ENCODE peak calls at places on chromosomes 16 and 17, in four cellular contexts. One of them, this sample, is unnamed.

GRCh38 chr17:15999974-16000827 is 577 bp downstream of the TTC19 start:
- DNase-seq in A549: peak; percentile 48
- DNase-seq in adrenal gland: no peak
- DNase-seq in transverse colon: no peak
- DNase-seq in this sample: no peak

GRCh38 chr17:43676471-43676870 is 14.7 kb upstream of the MEOX1 start:
- DNase-seq in A549: no peak
- DNase-seq in adrenal gland: no peak
- DNase-seq in transverse colon: no peak
- DNase-seq in this sample: no peak

GRCh38 chr17:68461589-68461988 is 4.3 kb upstream of the WIPI1 start:
- DNase-seq in A549: no peak
- DNase-seq in adrenal gland: no peak
- DNase-seq in transverse colon: peak; percentile 38
- DNase-seq in this sample: no peak

GRCh38 chr17:73591278-73592078 is 52.8 kb downstream of the SDK2 start:
- DNase-seq in A549: no peak
- DNase-seq in adrenal gland: no peak
- DNase-seq in transverse colon: peak; percentile 21
- DNase-seq in this sample: no peak

GRCh38 chr16:85851034-85851780 is 47.8 kb upstream of the IRF8 start:
- DNase-seq in A549: no peak
- DNase-seq in adrenal gland: no peak
- DNase-seq in transverse colon: no peak
- DNase-seq in this sample: no peak

GRCh38 chr17:42519546-42520444 is 16.2 kb upstream of the NAGLU start:
- DNase-seq in A549: peak; percentile 95
- DNase-seq in adrenal gland: peak; percentile 90
- DNase-seq in transverse colon: peak; percentile 85
- DNase-seq in this sample: peak; percentile 95

GRCh38 chr16:23064642-23065041 is 84.6 kb downstream of the USP31 start:
- DNase-seq in A549: no peak
- DNase-seq in adrenal gland: no peak
- DNase-seq in transverse colon: no peak
- DNase-seq in this sample: no peak

GRCh38 chr17:78839762-78840529 is 668 bp downstream of the USP36 start:
- DNase-seq in A549: peak; percentile 58
- DNase-seq in adrenal gland: peak; percentile 65
- DNase-seq in transverse colon: peak; percentile 60
- DNase-seq in this sample: no peak

GRCh38 chr17:30000001-30000754 is 58.7 kb downstream of the EFCAB5 start:
- DNase-seq in A549: peak; percentile 27
- DNase-seq in adrenal gland: no peak
- DNase-seq in transverse colon: no peak
- DNase-seq in this sample: no peak

GRCh38 chr17:16419074-16419928 is 3.9 kb downstream of the TRPV2 start:
- DNase-seq in A549: peak; percentile 58
- DNase-seq in adrenal gland: peak; percentile 62
- DNase-seq in transverse colon: no peak
- DNase-seq in this sample: no peak

GRCh38 chr17:74803388-74803930 is 27.3 kb upstream of the NAT9 start:
- DNase-seq in A549: no peak
- DNase-seq in adrenal gland: no peak
- DNase-seq in transverse colon: no peak
- DNase-seq in this sample: no peak

GRCh38 chr17:15513058-15513858 is 45.8 kb upstream of the CDRT4 start:
- DNase-seq in A549: no peak
- DNase-seq in adrenal gland: no peak
- DNase-seq in transverse colon: no peak
- DNase-seq in this sample: no peak

GRCh38 chr16:77975942-77976341 is 46.4 kb upstream of the CLEC3A start:
- DNase-seq in A549: no peak
- DNase-seq in adrenal gland: no peak
- DNase-seq in transverse colon: no peak
- DNase-seq in this sample: no peak

GRCh38 chr17:83183150-83183820 is 103.9 kb downstream of the METRNL start:
- DNase-seq in A549: no peak
- DNase-seq in adrenal gland: peak; percentile 11
- DNase-seq in transverse colon: no peak
- DNase-seq in this sample: peak; percentile 14

GRCh38 chr16:916400-916799 is 54.4 kb downstream of the LMF1 start:
- DNase-seq in A549: no peak
- DNase-seq in adrenal gland: no peak
- DNase-seq in transverse colon: no peak
- DNase-seq in this sample: no peak

GRCh38 chr17:38676706-38677504 is 2.1 kb upstream of the EPOP start:
- DNase-seq in A549: peak; percentile 92
- DNase-seq in adrenal gland: peak; percentile 88
- DNase-seq in transverse colon: peak; percentile 87
- DNase-seq in this sample: peak; percentile 80

GRCh38 chr17:16442594-16443389 is 27.4 kb downstream of the TRPV2 start:
- DNase-seq in A549: no peak
- DNase-seq in adrenal gland: no peak
- DNase-seq in transverse colon: no peak
- DNase-seq in this sample: no peak

GRCh38 chr16:67782567-67783352 is 23.6 kb downstream of the RANBP10 start:
- DNase-seq in A549: no peak
- DNase-seq in adrenal gland: no peak
- DNase-seq in transverse colon: no peak
- DNase-seq in this sample: no peak

GRCh38 chr16:83356266-83356665 is 451.5 kb upstream of the HSBP1 start:
- DNase-seq in A549: peak; percentile 55
- DNase-seq in adrenal gland: no peak
- DNase-seq in transverse colon: no peak
- DNase-seq in this sample: no peak

GRCh38 chr17:39221572-39221971 is 4.2 kb downstream of the STAC2 start:
- DNase-seq in A549: no peak
- DNase-seq in adrenal gland: no peak
- DNase-seq in transverse colon: no peak
- DNase-seq in this sample: no peak

GRCh38 chr16:4494746-4495490 is 18.7 kb downstream of the HMOX2 start:
- DNase-seq in A549: peak; percentile 62
- DNase-seq in adrenal gland: no peak
- DNase-seq in transverse colon: no peak
- DNase-seq in this sample: no peak

GRCh38 chr17:65896889-65897288 is 295.0 kb downstream of the CEP112 start:
- DNase-seq in A549: no peak
- DNase-seq in adrenal gland: no peak
- DNase-seq in transverse colon: no peak
- DNase-seq in this sample: no peak

GRCh38 chr17:14086189-14086588 is 16.9 kb downstream of the COX10 start:
- DNase-seq in A549: no peak
- DNase-seq in adrenal gland: no peak
- DNase-seq in transverse colon: no peak
- DNase-seq in this sample: no peak

GRCh38 chr17:38867179-38867994 is 2.5 kb upstream of the LASP1 start:
- DNase-seq in A549: peak; percentile 87
- DNase-seq in adrenal gland: peak; percentile 67
- DNase-seq in transverse colon: peak; percentile 57
- DNase-seq in this sample: no peak

GRCh38 chr17:40399185-40399584 is 18.5 kb downstream of the TOP2A start:
- DNase-seq in A549: peak; percentile 78
- DNase-seq in adrenal gland: no peak
- DNase-seq in transverse colon: no peak
- DNase-seq in this sample: no peak

GRCh38 chr16:87033541-87034300 is 283.5 kb downstream of the C16orf95 start:
- DNase-seq in A549: no peak
- DNase-seq in adrenal gland: no peak
- DNase-seq in transverse colon: no peak
- DNase-seq in this sample: no peak

GRCh38 chr17:31787857-31788570 is 71.0 kb downstream of the COPRS start:
- DNase-seq in A549: peak; percentile 59
- DNase-seq in adrenal gland: no peak
- DNase-seq in transverse colon: peak; percentile 39
- DNase-seq in this sample: no peak

GRCh38 chr17:59451706-59452105 is 113.7 kb upstream of the DHX40 start:
- DNase-seq in A549: peak; percentile 34
- DNase-seq in adrenal gland: no peak
- DNase-seq in transverse colon: no peak
- DNase-seq in this sample: no peak

GRCh38 chr17:5122586-5123342 is 6.9 kb downstream of the USP6 start:
- DNase-seq in A549: no peak
- DNase-seq in adrenal gland: no peak
- DNase-seq in transverse colon: peak; percentile 36
- DNase-seq in this sample: no peak

GRCh38 chr16:75620326-75621169 is 2.5 kb downstream of the ADAT1 start:
- DNase-seq in A549: no peak
- DNase-seq in adrenal gland: no peak
- DNase-seq in transverse colon: peak; percentile 14
- DNase-seq in this sample: no peak

GRCh38 chr17:57720636-57721035 is 24.5 kb downstream of the CCDC182 start:
- DNase-seq in A549: no peak
- DNase-seq in adrenal gland: no peak
- DNase-seq in transverse colon: no peak
- DNase-seq in this sample: no peak
- H3K4me3 ChIP-seq in A549: no peak overlapping the region
- H3K4me3 ChIP-seq in adrenal gland: no peak overlapping the region
- H3K4me3 ChIP-seq in transverse colon: no peak overlapping the region
- H3K4me3 ChIP-seq in this sample: no peak overlapping the region

GRCh38 chr17:81150379-81151038 is 14.8 kb upstream of the PVALEF start:
- DNase-seq in A549: no peak
- DNase-seq in adrenal gland: no peak
- DNase-seq in transverse colon: peak; percentile 27
- DNase-seq in this sample: no peak
- TF ChIP-seq CTCF in A549: no peak
- TF ChIP-seq CTCF in adrenal gland: no peak
- TF ChIP-seq CTCF in transverse colon: no peak
- TF ChIP-seq CTCF in this sample: no peak

DNA sequence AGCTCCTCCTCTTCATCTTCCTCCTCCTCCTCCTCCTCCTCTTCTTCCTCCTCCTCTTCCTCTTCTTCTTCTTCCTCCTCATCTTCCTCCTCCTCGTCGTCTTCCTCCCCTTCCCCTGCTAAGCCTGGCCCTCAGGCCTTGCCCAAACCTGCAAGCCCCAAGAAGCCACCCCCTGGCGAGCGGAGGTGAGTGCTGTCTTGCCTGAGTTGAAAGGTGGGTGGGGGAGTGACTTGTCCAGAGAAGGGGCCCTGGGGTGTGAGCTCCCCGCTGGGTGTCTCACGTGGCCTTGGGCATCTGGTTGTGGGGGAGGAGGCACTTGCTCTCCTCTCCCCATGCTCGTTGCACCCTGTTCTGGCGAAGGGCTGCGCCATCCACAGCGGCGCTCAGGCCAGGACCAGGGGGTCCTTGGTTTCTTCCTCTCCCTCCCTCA is 8.0 kb downstream of the ELOB start:
- DNase-seq in A549: no peak
- DNase-seq in adrenal gland: no peak
- DNase-seq in transverse colon: no peak
- DNase-seq in this sample: no peak
- TF ChIP-seq POLR2A in A549: no peak
- TF ChIP-seq POLR2A in adrenal gland: no peak
- TF ChIP-seq POLR2A in transverse colon: no peak
- TF ChIP-seq POLR2A in this sample: no peak

GRCh38 chr17:57165754-57166153 is 80.7 kb downstream of the AKAP1 start:
- DNase-seq in A549: no peak
- DNase-seq in adrenal gland: no peak
- DNase-seq in transverse colon: no peak
- DNase-seq in this sample: no peak

GRCh38 chr17:57158795-57159194 is 73.7 kb downstream of the AKAP1 start:
- DNase-seq in A549: no peak
- DNase-seq in adrenal gland: no peak
- DNase-seq in transverse colon: no peak
- DNase-seq in this sample: no peak

GRCh38 chr17:57158296-57158695 is 73.2 kb downstream of the AKAP1 start:
- DNase-seq in A549: peak; percentile 17
- DNase-seq in adrenal gland: no peak
- DNase-seq in transverse colon: no peak
- DNase-seq in this sample: no peak

GRCh38 chr17:57164814-57165213 is 79.8 kb downstream of the AKAP1 start:
- DNase-seq in A549: no peak
- DNase-seq in adrenal gland: no peak
- DNase-seq in transverse colon: no peak
- DNase-seq in this sample: no peak

GRCh38 chr17:57160624-57161023 is 75.6 kb downstream of the AKAP1 start:
- DNase-seq in A549: no peak
- DNase-seq in adrenal gland: no peak
- DNase-seq in transverse colon: no peak
- DNase-seq in this sample: no peak
- H3K4me3 ChIP-seq in A549: no peak overlapping the region
- H3K4me3 ChIP-seq in adrenal gland: no peak overlapping the region
- H3K4me3 ChIP-seq in transverse colon: no peak overlapping the region
- H3K4me3 ChIP-seq in this sample: no peak overlapping the region

DNA sequence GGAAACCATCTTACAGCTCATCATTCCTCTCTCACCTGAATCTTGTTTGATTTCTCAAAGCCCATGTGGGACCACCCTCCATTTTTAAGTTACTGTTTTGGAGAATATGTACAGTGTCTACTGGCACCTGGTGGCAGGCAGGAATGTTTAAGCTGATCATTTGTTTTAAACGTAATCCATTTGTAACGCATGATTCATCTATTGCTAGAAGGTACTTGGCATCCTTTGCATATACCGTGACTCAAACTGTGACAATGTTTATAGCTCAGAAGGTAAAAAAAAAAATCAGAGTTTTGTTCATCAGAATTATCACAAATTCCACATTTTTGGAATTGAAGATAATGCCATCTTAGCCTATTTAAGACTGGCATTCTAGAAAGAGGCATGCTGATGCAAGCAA is 1007.5 kb upstream of the EEF2KMT start:
- DNase-seq in A549: no peak
- DNase-seq in adrenal gland: no peak
- DNase-seq in transverse colon: no peak
- DNase-seq in this sample: no peak
- TF ChIP-seq CTCF in A549: no peak
- TF ChIP-seq CTCF in adrenal gland: no peak
- TF ChIP-seq CTCF in transverse colon: no peak
- TF ChIP-seq CTCF in this sample: no peak

DNA sequence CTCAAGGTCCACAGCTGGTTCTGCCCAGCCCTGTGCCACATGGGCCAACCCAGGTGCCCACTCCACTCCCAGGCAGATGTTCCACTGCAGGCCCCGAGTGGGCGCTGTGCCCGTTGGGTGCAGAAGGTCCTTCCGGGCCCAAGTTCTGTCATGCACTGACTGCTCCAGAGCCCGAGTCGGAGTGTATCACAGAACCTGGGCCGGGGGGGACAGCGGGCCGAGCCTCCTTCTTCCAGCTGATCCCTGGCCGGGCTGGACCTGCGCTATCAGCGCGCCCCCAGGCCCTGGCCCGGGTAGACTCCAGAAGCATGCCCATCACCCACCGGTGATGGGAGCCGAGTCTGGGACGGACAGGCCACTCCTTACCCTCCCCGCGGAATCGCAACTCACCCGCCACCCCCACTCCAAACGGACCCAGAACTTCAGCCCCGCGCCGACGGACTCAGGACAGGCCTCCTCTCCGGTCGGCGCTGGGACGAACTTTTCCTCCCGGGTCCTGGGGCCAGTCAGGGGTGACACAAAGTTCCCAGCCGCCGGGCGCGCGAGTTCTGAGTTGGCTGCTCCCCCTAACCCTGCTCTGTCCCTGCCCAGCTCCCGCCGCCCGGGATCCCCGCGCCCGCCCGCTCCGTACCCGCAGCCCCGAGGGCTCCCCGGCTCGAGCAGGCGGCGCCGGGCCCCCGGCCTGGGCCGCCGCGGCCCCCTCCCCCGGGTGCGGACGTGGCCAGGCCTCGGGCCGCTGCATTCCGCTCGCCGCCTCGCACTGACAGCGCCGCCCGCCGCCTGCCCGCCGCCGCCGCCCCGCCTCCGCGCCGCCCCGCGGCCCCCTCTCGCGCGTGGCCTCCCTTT is at the start of gene COPZ2:
- DNase-seq in A549: peak; percentile 71
- DNase-seq in adrenal gland: peak; percentile 58
- DNase-seq in transverse colon: peak; percentile 69
- DNase-seq in this sample: peak; percentile 50
- TF ChIP-seq POLR2A in A549: peak; percentile 28
- TF ChIP-seq POLR2A in adrenal gland: peak; percentile 37
- TF ChIP-seq POLR2A in transverse colon: no peak
- TF ChIP-seq POLR2A in this sample: no peak